ENCODE peak calls at places on chromosomes 16 and 17, in four cellular contexts. One of them, this sample, is unnamed.
A peak's percentile ranks its signal among the peaks of the same experiment; 100 is the strongest.

GRCh38 chr16:57284206-57284951 is at the start of gene PLLP:
- DNase-seq in stimulated activated CD4-positive, alpha-beta T cell treated with anti-CD3 and anti-CD28 coated beads, Interleukin-1b, Interleukin-23, amount 100 ng/mL, for 24 hours: no peak
- DNase-seq in GM12878: no peak
- DNase-seq in T-helper 9 cell: peak; percentile 34
- DNase-seq in this sample: no peak

GRCh38 chr17:78225088-78225865 is 6.2 kb upstream of the TMEM235 start:
- DNase-seq in stimulated activated CD4-positive, alpha-beta T cell treated with anti-CD3 and anti-CD28 coated beads, Interleukin-1b, Interleukin-23, amount 100 ng/mL, for 24 hours: no peak
- DNase-seq in T-helper 9 cell: no peak
- DNase-seq in GM12878: no peak
- DNase-seq in this sample: no peak

GRCh38 chr17:82146663-82147654 is 48.9 kb upstream of the FASN start:
- DNase-seq in T-helper 9 cell: no peak
- DNase-seq in stimulated activated CD4-positive, alpha-beta T cell treated with anti-CD3 and anti-CD28 coated beads, Interleukin-1b, Interleukin-23, amount 100 ng/mL, for 24 hours: no peak
- DNase-seq in GM12878: no peak
- DNase-seq in this sample: no peak

GRCh38 chr16:47644166-47644565 is 183.0 kb downstream of the PHKB start:
- DNase-seq in T-helper 9 cell: no peak
- DNase-seq in stimulated activated CD4-positive, alpha-beta T cell treated with anti-CD3 and anti-CD28 coated beads, Interleukin-1b, Interleukin-23, amount 100 ng/mL, for 24 hours: no peak
- DNase-seq in GM12878: no peak
- DNase-seq in this sample: no peak

GRCh38 chr16:81483064-81483969 is 38.7 kb downstream of the CMIP start:
- DNase-seq in stimulated activated CD4-positive, alpha-beta T cell treated with anti-CD3 and anti-CD28 coated beads, Interleukin-1b, Interleukin-23, amount 100 ng/mL, for 24 hours: no peak
- DNase-seq in T-helper 9 cell: no peak
- DNase-seq in GM12878: no peak
- DNase-seq in this sample: no peak

GRCh38 chr17:18981642-18982424 is 22.7 kb downstream of the FAM83G start:
- DNase-seq in stimulated activated CD4-positive, alpha-beta T cell treated with anti-CD3 and anti-CD28 coated beads, Interleukin-1b, Interleukin-23, amount 100 ng/mL, for 24 hours: no peak
- DNase-seq in T-helper 9 cell: no peak
- DNase-seq in GM12878: no peak
- DNase-seq in this sample: no peak

GRCh38 chr17:10216213-10216982 is 18.0 kb upstream of the GAS7 start:
- DNase-seq in GM12878: no peak
- DNase-seq in T-helper 9 cell: no peak
- DNase-seq in stimulated activated CD4-positive, alpha-beta T cell treated with anti-CD3 and anti-CD28 coated beads, Interleukin-1b, Interleukin-23, amount 100 ng/mL, for 24 hours: no peak
- DNase-seq in this sample: no peak

GRCh38 chr16:66406534-66407368 is 20.3 kb upstream of the BEAN1 start:
- DNase-seq in GM12878: no peak
- DNase-seq in stimulated activated CD4-positive, alpha-beta T cell treated with anti-CD3 and anti-CD28 coated beads, Interleukin-1b, Interleukin-23, amount 100 ng/mL, for 24 hours: peak; percentile 80
- DNase-seq in T-helper 9 cell: peak; percentile 95
- DNase-seq in this sample: no peak

GRCh38 chr17:72775914-72776313 is 316.6 kb downstream of the SLC39A11 start:
- DNase-seq in stimulated activated CD4-positive, alpha-beta T cell treated with anti-CD3 and anti-CD28 coated beads, Interleukin-1b, Interleukin-23, amount 100 ng/mL, for 24 hours: no peak
- DNase-seq in T-helper 9 cell: no peak
- DNase-seq in GM12878: no peak
- DNase-seq in this sample: no peak

GRCh38 chr17:37233001-37233400 is 142.8 kb upstream of the C17orf78 start:
- DNase-seq in stimulated activated CD4-positive, alpha-beta T cell treated with anti-CD3 and anti-CD28 coated beads, Interleukin-1b, Interleukin-23, amount 100 ng/mL, for 24 hours: no peak
- DNase-seq in T-helper 9 cell: no peak
- DNase-seq in GM12878: no peak
- DNase-seq in this sample: no peak

GRCh38 chr17:57832299-57832698 is 17.5 kb downstream of the MRPS23 start:
- DNase-seq in T-helper 9 cell: no peak
- DNase-seq in stimulated activated CD4-positive, alpha-beta T cell treated with anti-CD3 and anti-CD28 coated beads, Interleukin-1b, Interleukin-23, amount 100 ng/mL, for 24 hours: no peak
- DNase-seq in GM12878: no peak
- DNase-seq in this sample: peak; percentile 49

GRCh38 chr17:38660097-38661026 is 14.4 kb downstream of the EPOP start:
- DNase-seq in GM12878: no peak
- DNase-seq in T-helper 9 cell: no peak
- DNase-seq in stimulated activated CD4-positive, alpha-beta T cell treated with anti-CD3 and anti-CD28 coated beads, Interleukin-1b, Interleukin-23, amount 100 ng/mL, for 24 hours: no peak
- DNase-seq in this sample: no peak

GRCh38 chr17:48722924-48723554 is at the start of gene PRAC2:
- DNase-seq in T-helper 9 cell: no peak
- DNase-seq in GM12878: no peak
- DNase-seq in stimulated activated CD4-positive, alpha-beta T cell treated with anti-CD3 and anti-CD28 coated beads, Interleukin-1b, Interleukin-23, amount 100 ng/mL, for 24 hours: no peak
- DNase-seq in this sample: no peak

GRCh38 chr17:8896087-8896486 is 28.6 kb upstream of the PIK3R6 start:
- DNase-seq in GM12878: no peak
- DNase-seq in stimulated activated CD4-positive, alpha-beta T cell treated with anti-CD3 and anti-CD28 coated beads, Interleukin-1b, Interleukin-23, amount 100 ng/mL, for 24 hours: no peak
- DNase-seq in T-helper 9 cell: no peak
- DNase-seq in this sample: no peak

GRCh38 chr16:21301168-21301894 is 23.2 kb upstream of the CRYM start:
- DNase-seq in GM12878: peak; percentile 66
- DNase-seq in stimulated activated CD4-positive, alpha-beta T cell treated with anti-CD3 and anti-CD28 coated beads, Interleukin-1b, Interleukin-23, amount 100 ng/mL, for 24 hours: peak; percentile 50
- DNase-seq in T-helper 9 cell: peak; percentile 5
- DNase-seq in this sample: no peak

GRCh38 chr17:75407655-75408352 is 2.3 kb upstream of the GRB2 start:
- DNase-seq in T-helper 9 cell: no peak
- DNase-seq in GM12878: no peak
- DNase-seq in stimulated activated CD4-positive, alpha-beta T cell treated with anti-CD3 and anti-CD28 coated beads, Interleukin-1b, Interleukin-23, amount 100 ng/mL, for 24 hours: no peak
- DNase-seq in this sample: no peak

GRCh38 chr16:81646561-81646960 is 132.5 kb upstream of the PLCG2 start:
- DNase-seq in GM12878: no peak
- DNase-seq in T-helper 9 cell: no peak
- DNase-seq in stimulated activated CD4-positive, alpha-beta T cell treated with anti-CD3 and anti-CD28 coated beads, Interleukin-1b, Interleukin-23, amount 100 ng/mL, for 24 hours: no peak
- DNase-seq in this sample: no peak

GRCh38 chr16:11743308-11744074 is 834 bp upstream of the TXNDC11 start:
- DNase-seq in GM12878: no peak
- DNase-seq in stimulated activated CD4-positive, alpha-beta T cell treated with anti-CD3 and anti-CD28 coated beads, Interleukin-1b, Interleukin-23, amount 100 ng/mL, for 24 hours: peak; percentile 18
- DNase-seq in T-helper 9 cell: no peak
- DNase-seq in this sample: no peak

GRCh38 chr16:56298948-56299602 is 107.8 kb downstream of the GNAO1 start:
- DNase-seq in stimulated activated CD4-positive, alpha-beta T cell treated with anti-CD3 and anti-CD28 coated beads, Interleukin-1b, Interleukin-23, amount 100 ng/mL, for 24 hours: no peak
- DNase-seq in GM12878: no peak
- DNase-seq in T-helper 9 cell: no peak
- DNase-seq in this sample: no peak

GRCh38 chr16:55908641-55909040 is 33.5 kb upstream of the CES5A start:
- DNase-seq in stimulated activated CD4-positive, alpha-beta T cell treated with anti-CD3 and anti-CD28 coated beads, Interleukin-1b, Interleukin-23, amount 100 ng/mL, for 24 hours: no peak
- DNase-seq in GM12878: no peak
- DNase-seq in T-helper 9 cell: no peak
- DNase-seq in this sample: no peak

GRCh38 chr16:87380875-87381274 is 2.7 kb downstream of the FBXO31 start:
- DNase-seq in T-helper 9 cell: no peak
- DNase-seq in stimulated activated CD4-positive, alpha-beta T cell treated with anti-CD3 and anti-CD28 coated beads, Interleukin-1b, Interleukin-23, amount 100 ng/mL, for 24 hours: no peak
- DNase-seq in GM12878: peak; percentile 19
- DNase-seq in this sample: no peak

GRCh38 chr17:16298140-16298662 is 55.1 kb downstream of the CENPV start:
- DNase-seq in GM12878: no peak
- DNase-seq in T-helper 9 cell: no peak
- DNase-seq in stimulated activated CD4-positive, alpha-beta T cell treated with anti-CD3 and anti-CD28 coated beads, Interleukin-1b, Interleukin-23, amount 100 ng/mL, for 24 hours: no peak
- DNase-seq in this sample: no peak

GRCh38 chr17:34730816-34731215 is 151.4 kb downstream of the TMEM132E start:
- DNase-seq in stimulated activated CD4-positive, alpha-beta T cell treated with anti-CD3 and anti-CD28 coated beads, Interleukin-1b, Interleukin-23, amount 100 ng/mL, for 24 hours: no peak
- DNase-seq in T-helper 9 cell: no peak
- DNase-seq in GM12878: no peak
- DNase-seq in this sample: no peak

GRCh38 chr16:17817260-17817659 is 346.5 kb upstream of the XYLT1 start:
- DNase-seq in stimulated activated CD4-positive, alpha-beta T cell treated with anti-CD3 and anti-CD28 coated beads, Interleukin-1b, Interleukin-23, amount 100 ng/mL, for 24 hours: no peak
- DNase-seq in GM12878: no peak
- DNase-seq in T-helper 9 cell: no peak
- DNase-seq in this sample: no peak

GRCh38 chr16:67475051-67475450 is 5.9 kb downstream of the ATP6V0D1 start:
- DNase-seq in GM12878: no peak
- DNase-seq in T-helper 9 cell: no peak
- DNase-seq in stimulated activated CD4-positive, alpha-beta T cell treated with anti-CD3 and anti-CD28 coated beads, Interleukin-1b, Interleukin-23, amount 100 ng/mL, for 24 hours: no peak
- DNase-seq in this sample: no peak

GRCh38 chr17:29763273-29763672 is 140.6 kb upstream of the CORO6 start:
- DNase-seq in stimulated activated CD4-positive, alpha-beta T cell treated with anti-CD3 and anti-CD28 coated beads, Interleukin-1b, Interleukin-23, amount 100 ng/mL, for 24 hours: no peak
- DNase-seq in T-helper 9 cell: no peak
- DNase-seq in GM12878: no peak
- DNase-seq in this sample: no peak

GRCh38 chr17:35129154-35129972 is 7.9 kb downstream of the FNDC8 start:
- DNase-seq in T-helper 9 cell: no peak
- DNase-seq in stimulated activated CD4-positive, alpha-beta T cell treated with anti-CD3 and anti-CD28 coated beads, Interleukin-1b, Interleukin-23, amount 100 ng/mL, for 24 hours: no peak
- DNase-seq in GM12878: no peak
- DNase-seq in this sample: no peak

GRCh38 chr16:11674818-11675560 is 6.7 kb downstream of the SNN start:
- DNase-seq in GM12878: no peak
- DNase-seq in T-helper 9 cell: no peak
- DNase-seq in stimulated activated CD4-positive, alpha-beta T cell treated with anti-CD3 and anti-CD28 coated beads, Interleukin-1b, Interleukin-23, amount 100 ng/mL, for 24 hours: no peak
- DNase-seq in this sample: no peak

GRCh38 chr17:42682400-42683384 is at the start of gene CNTNAP1:
- DNase-seq in stimulated activated CD4-positive, alpha-beta T cell treated with anti-CD3 and anti-CD28 coated beads, Interleukin-1b, Interleukin-23, amount 100 ng/mL, for 24 hours: no peak
- DNase-seq in T-helper 9 cell: no peak
- DNase-seq in GM12878: no peak
- DNase-seq in this sample: no peak

GRCh38 chr16:24002619-24003018 is 166.8 kb downstream of the PRKCB start:
- DNase-seq in stimulated activated CD4-positive, alpha-beta T cell treated with anti-CD3 and anti-CD28 coated beads, Interleukin-1b, Interleukin-23, amount 100 ng/mL, for 24 hours: no peak
- DNase-seq in T-helper 9 cell: no peak
- DNase-seq in GM12878: no peak
- DNase-seq in this sample: no peak